ENCODE peak calls at places on chromosomes 6 and 20, in six cellular contexts. One of them, this sample, is unnamed. For H3K4me1 and H3K27me3, the result is how much of the 10 kb centered on the place peaks cover.

GRCh38 chr6:137487181-137487910 is 6.8 kb downstream of the OLIG3 start:
- DNase-seq in cardiac muscle cell: no peak
- DNase-seq in DND-41: no peak
- DNase-seq in CD8-positive, alpha-beta memory T cell: no peak
- DNase-seq in ovary: no peak
- DNase-seq in stomach: no peak
- DNase-seq in this sample: no peak

GRCh38 chr6:127956260-127956888 is 55.5 kb upstream of the THEMIS start:
- DNase-seq in DND-41: no peak
- DNase-seq in stomach: no peak
- DNase-seq in CD8-positive, alpha-beta memory T cell: no peak
- DNase-seq in cardiac muscle cell: no peak
- DNase-seq in ovary: no peak
- DNase-seq in this sample: no peak

GRCh38 chr6:146990284-146990683 is 213.9 kb upstream of the STXBP5 start:
- DNase-seq in cardiac muscle cell: no peak
- DNase-seq in ovary: no peak
- DNase-seq in CD8-positive, alpha-beta memory T cell: no peak
- DNase-seq in DND-41: no peak
- DNase-seq in stomach: no peak
- DNase-seq in this sample: no peak

GRCh38 chr20:36179170-36179945 is 24.8 kb downstream of the EPB41L1 start:
- DNase-seq in stomach: no peak
- DNase-seq in cardiac muscle cell: no peak
- DNase-seq in CD8-positive, alpha-beta memory T cell: no peak
- DNase-seq in DND-41: no peak
- DNase-seq in ovary: no peak
- DNase-seq in this sample: no peak

GRCh38 chr20:15613530-15613929 is 959.7 kb downstream of the KIF16B start:
- DNase-seq in DND-41: no peak
- DNase-seq in ovary: no peak
- DNase-seq in CD8-positive, alpha-beta memory T cell: no peak
- DNase-seq in stomach: peak
- DNase-seq in cardiac muscle cell: peak
- DNase-seq in this sample: no peak

GRCh38 chr6:79455446-79455845 is 81.8 kb downstream of the LCA5 start:
- DNase-seq in stomach: no peak
- DNase-seq in CD8-positive, alpha-beta memory T cell: no peak
- DNase-seq in DND-41: no peak
- DNase-seq in cardiac muscle cell: no peak
- DNase-seq in ovary: no peak
- DNase-seq in this sample: no peak

GRCh38 chr20:23963941-23964340 is 24.6 kb downstream of the GGTLC1 start:
- DNase-seq in stomach: no peak
- DNase-seq in ovary: no peak
- DNase-seq in cardiac muscle cell: no peak
- DNase-seq in CD8-positive, alpha-beta memory T cell: no peak
- DNase-seq in DND-41: no peak
- DNase-seq in this sample: no peak

GRCh38 chr20:1505361-1505760 is 14.1 kb upstream of the SIRPB2 start:
- DNase-seq in DND-41: no peak
- DNase-seq in cardiac muscle cell: no peak
- DNase-seq in stomach: no peak
- DNase-seq in ovary: no peak
- DNase-seq in CD8-positive, alpha-beta memory T cell: no peak
- DNase-seq in this sample: no peak

GRCh38 chr20:54550776-54551396 is 75.5 kb downstream of the DOK5 start:
- DNase-seq in CD8-positive, alpha-beta memory T cell: no peak
- DNase-seq in ovary: no peak
- DNase-seq in DND-41: no peak
- DNase-seq in stomach: no peak
- DNase-seq in cardiac muscle cell: no peak
- DNase-seq in this sample: no peak

GRCh38 chr20:50089140-50089786 is 23.7 kb downstream of the UBE2V1 start:
- DNase-seq in ovary: no peak
- DNase-seq in stomach: no peak
- DNase-seq in cardiac muscle cell: no peak
- DNase-seq in DND-41: no peak
- DNase-seq in CD8-positive, alpha-beta memory T cell: no peak
- DNase-seq in this sample: no peak

GRCh38 chr6:133814797-133815196 is 74.1 kb upstream of the TCF21 start:
- DNase-seq in CD8-positive, alpha-beta memory T cell: no peak
- DNase-seq in ovary: peak
- DNase-seq in DND-41: no peak
- DNase-seq in stomach: no peak
- DNase-seq in cardiac muscle cell: no peak
- DNase-seq in this sample: no peak

GRCh38 chr20:7146552-7147219 is 379.2 kb downstream of the BMP2 start:
- DNase-seq in stomach: no peak
- DNase-seq in CD8-positive, alpha-beta memory T cell: no peak
- DNase-seq in cardiac muscle cell: no peak
- DNase-seq in ovary: no peak
- DNase-seq in DND-41: no peak
- DNase-seq in this sample: no peak

GRCh38 chr6:160007118-160007517 is 38.2 kb downstream of the IGF2R start:
- DNase-seq in CD8-positive, alpha-beta memory T cell: no peak
- DNase-seq in DND-41: no peak
- DNase-seq in ovary: no peak
- DNase-seq in cardiac muscle cell: no peak
- DNase-seq in stomach: no peak
- DNase-seq in this sample: no peak

DNA sequence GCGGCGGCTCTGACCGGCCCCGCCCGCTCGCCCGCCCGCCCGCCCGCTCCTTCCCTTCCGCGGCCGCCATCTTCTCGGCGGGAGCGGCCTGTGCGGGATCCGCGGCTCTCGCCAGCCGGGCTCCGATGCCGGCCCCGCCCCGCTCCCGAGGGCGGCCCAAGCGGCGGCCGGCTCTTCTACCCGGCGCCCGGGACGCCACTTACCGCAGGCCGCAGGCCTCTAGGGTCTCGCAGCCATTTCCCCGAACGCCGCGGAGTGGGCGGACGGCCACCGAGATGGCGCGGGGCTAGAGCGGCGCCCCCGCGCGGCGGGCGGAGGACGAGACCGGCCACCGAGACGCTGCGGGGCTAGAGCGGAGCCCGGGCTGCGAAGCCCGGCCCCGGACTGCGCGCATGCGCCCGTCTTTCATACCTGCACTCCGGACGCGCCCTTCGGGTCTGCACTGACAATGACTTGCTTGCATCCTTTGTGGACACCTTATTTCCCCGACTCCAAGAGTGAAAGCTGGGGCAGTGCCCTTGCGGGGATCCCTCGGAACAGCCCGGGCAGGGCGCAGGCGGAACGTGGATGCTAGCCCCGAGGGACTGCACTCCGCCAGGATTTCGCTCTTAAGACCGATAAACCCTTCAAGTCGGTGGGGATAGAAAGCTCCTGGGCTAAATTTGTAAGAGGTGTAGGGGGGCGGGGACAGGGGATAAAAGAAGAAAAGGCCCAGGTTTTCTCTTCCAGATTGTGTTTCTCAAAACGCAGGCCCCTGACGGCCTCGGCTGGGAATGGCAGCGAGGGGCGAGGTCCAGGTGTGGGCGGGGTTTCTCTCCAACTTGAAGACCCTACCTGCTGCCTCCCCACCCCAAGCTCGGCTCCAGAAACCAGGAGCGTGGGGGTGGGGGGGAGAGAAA is at the start of gene DIDO1:
- DNase-seq in DND-41: peak
- DNase-seq in ovary: peak
- DNase-seq in stomach: peak
- DNase-seq in CD8-positive, alpha-beta memory T cell: peak
- DNase-seq in cardiac muscle cell: peak
- DNase-seq in this sample: peak
- H3K4me1 ChIP-seq in DND-41: half or more
- H3K4me1 ChIP-seq in ovary: under half
- H3K4me1 ChIP-seq in stomach: half or more
- H3K4me1 ChIP-seq in CD8-positive, alpha-beta memory T cell: half or more
- H3K4me1 ChIP-seq in cardiac muscle cell: under half
- H3K4me1 ChIP-seq in this sample: half or more

GRCh38 chr6:27816906-27817305 is 95.3 kb downstream of the OR2B2 start:
- DNase-seq in DND-41: no peak
- DNase-seq in CD8-positive, alpha-beta memory T cell: no peak
- DNase-seq in stomach: no peak
- DNase-seq in ovary: no peak
- DNase-seq in cardiac muscle cell: no peak
- DNase-seq in this sample: no peak

GRCh38 chr6:27812805-27813626 is 99.2 kb downstream of the OR2B2 start:
- DNase-seq in stomach: no peak
- DNase-seq in DND-41: no peak
- DNase-seq in ovary: no peak
- DNase-seq in cardiac muscle cell: no peak
- DNase-seq in CD8-positive, alpha-beta memory T cell: no peak
- DNase-seq in this sample: no peak

GRCh38 chr6:27812078-27812804 is 100.0 kb downstream of the OR2B2 start:
- DNase-seq in stomach: no peak
- DNase-seq in DND-41: no peak
- DNase-seq in cardiac muscle cell: no peak
- DNase-seq in ovary: no peak
- DNase-seq in CD8-positive, alpha-beta memory T cell: no peak
- DNase-seq in this sample: no peak

GRCh38 chr6:27811383-27811782 is 100.8 kb downstream of the OR2B2 start:
- DNase-seq in ovary: no peak
- DNase-seq in DND-41: no peak
- DNase-seq in stomach: no peak
- DNase-seq in CD8-positive, alpha-beta memory T cell: no peak
- DNase-seq in cardiac muscle cell: no peak
- DNase-seq in this sample: no peak

DNA sequence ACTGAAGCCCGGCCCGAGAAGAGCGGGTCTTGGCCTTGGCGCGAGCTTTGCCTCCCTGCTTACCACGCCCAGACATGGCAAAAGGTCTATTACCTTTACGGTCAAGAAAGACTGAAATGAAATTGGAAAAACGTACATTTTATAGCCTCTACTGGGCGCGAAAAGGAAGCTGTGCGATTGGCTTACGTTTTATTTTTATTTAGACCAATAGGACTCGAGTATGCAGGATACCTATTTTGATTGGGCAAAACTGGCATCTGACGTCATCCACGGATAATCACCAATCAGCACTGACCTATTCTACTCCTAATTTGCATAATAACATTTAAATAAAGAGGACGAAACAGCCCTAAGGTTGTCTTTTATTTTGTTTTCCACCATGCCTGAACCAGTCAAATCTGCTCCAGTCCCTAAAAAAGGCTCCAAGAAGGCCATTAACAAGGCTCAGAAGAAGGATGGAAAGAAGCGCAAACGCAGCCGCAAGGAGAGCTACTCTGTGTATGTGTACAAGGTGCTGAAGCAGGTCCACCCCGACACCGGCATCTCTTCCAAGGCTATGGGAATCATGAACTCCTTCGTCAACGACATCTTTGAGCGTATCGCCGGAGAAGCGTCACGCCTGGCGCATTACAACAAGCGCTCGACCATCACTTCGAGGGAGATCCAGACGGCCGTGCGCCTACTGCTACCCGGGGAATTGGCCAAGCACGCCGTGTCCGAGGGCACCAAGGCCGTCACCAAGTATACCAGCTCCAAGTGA is 97.4 kb downstream of the OR2B2 start:
- DNase-seq in ovary: peak
- DNase-seq in stomach: peak
- DNase-seq in cardiac muscle cell: peak
- DNase-seq in CD8-positive, alpha-beta memory T cell: peak
- DNase-seq in DND-41: no peak
- DNase-seq in this sample: no peak
- H3K27me3 ChIP-seq in ovary: under half
- H3K27me3 ChIP-seq in stomach: under half
- H3K27me3 ChIP-seq in cardiac muscle cell: under half
- H3K27me3 ChIP-seq in CD8-positive, alpha-beta memory T cell: under half
- H3K27me3 ChIP-seq in DND-41: under half
- H3K27me3 ChIP-seq in this sample: half or more

DNA sequence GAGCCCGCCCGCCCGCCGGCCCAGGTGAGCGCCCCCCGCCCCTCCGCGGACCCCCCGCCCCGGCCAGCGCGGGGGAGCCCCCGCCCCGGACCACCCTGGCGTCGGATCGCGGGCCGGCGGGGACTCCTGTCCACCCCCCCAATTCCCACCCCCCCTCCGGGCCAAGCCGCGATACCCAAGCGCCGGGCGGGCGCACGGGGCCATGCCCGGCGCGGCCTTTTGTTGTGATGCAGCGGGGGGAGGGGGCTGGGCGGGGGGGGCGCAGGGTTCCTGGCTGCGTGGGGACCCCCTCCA is 239 bp downstream of the SRC start:
- DNase-seq in cardiac muscle cell: no peak
- DNase-seq in DND-41: no peak
- DNase-seq in stomach: no peak
- DNase-seq in ovary: peak
- DNase-seq in CD8-positive, alpha-beta memory T cell: no peak
- DNase-seq in this sample: no peak
- H3K4me1 ChIP-seq in cardiac muscle cell: under half
- H3K4me1 ChIP-seq in DND-41: under half
- H3K4me1 ChIP-seq in stomach: half or more
- H3K4me1 ChIP-seq in ovary: under half
- H3K4me1 ChIP-seq in CD8-positive, alpha-beta memory T cell: under half
- H3K4me1 ChIP-seq in this sample: under half

DNA sequence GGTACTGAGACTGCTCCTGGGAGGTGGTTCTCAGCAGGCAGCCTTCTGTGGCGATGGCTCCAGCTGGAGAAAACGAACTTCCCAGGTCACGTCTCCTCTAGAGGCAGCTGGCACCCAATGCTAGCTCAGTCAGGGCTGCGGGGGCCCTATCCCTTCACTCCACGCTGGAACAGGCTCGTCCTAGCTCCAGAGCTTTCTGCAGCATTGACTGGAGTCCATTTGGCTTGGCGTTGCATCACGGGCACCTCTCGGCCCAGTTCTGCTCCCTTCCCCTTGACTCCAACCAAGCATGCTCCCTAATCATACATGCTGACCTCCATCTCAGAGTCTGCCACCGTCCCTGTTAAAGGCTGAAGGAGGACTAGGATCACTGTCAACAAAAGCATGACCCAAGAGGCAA is 5.9 kb upstream of the IRF4 start:
- DNase-seq in cardiac muscle cell: no peak
- DNase-seq in DND-41: no peak
- DNase-seq in CD8-positive, alpha-beta memory T cell: no peak
- DNase-seq in stomach: no peak
- DNase-seq in ovary: no peak
- DNase-seq in this sample: no peak
- H3K27me3 ChIP-seq in cardiac muscle cell: half or more
- H3K27me3 ChIP-seq in DND-41: under half
- H3K27me3 ChIP-seq in CD8-positive, alpha-beta memory T cell: under half
- H3K27me3 ChIP-seq in stomach: under half
- H3K27me3 ChIP-seq in ovary: under half
- H3K27me3 ChIP-seq in this sample: half or more

DNA sequence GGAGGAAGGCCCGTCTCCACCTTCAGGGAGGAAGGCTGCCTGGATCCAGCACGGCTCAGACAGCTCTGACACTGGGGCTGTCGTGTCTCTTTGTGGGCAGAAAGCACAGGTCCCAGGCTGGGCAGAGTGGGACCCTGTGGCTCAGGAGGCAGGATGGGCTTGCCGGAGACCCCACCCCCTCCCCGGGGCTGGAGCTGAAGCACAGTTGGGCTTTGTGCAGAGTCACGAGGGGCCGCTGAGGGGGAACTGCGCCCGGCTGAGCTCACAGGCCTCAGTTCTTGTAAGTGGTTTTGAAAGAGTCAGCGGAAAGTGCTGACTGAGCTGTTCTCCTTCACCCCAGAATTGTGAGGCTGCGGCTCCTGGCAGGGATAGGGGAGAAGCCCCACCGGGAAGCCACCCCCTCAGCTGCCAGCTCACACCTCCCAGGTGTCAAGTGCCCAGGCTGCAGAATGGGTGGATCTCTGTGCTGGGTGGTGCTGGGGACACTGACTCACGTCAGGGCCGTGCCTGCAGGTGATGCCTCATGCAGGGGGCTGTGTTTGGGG is 145.5 kb upstream of the RNF24 start:
- DNase-seq in CD8-positive, alpha-beta memory T cell: no peak
- DNase-seq in cardiac muscle cell: peak
- DNase-seq in DND-41: no peak
- DNase-seq in stomach: no peak
- DNase-seq in ovary: peak
- DNase-seq in this sample: no peak
- H3K4me1 ChIP-seq in CD8-positive, alpha-beta memory T cell: under half
- H3K4me1 ChIP-seq in cardiac muscle cell: under half
- H3K4me1 ChIP-seq in DND-41: under half
- H3K4me1 ChIP-seq in stomach: under half
- H3K4me1 ChIP-seq in ovary: under half
- H3K4me1 ChIP-seq in this sample: under half

This sample was measured in left ventricle myocardium inferior.